ENCODE peak calls at places on chromosome 17, in six cellular contexts. L is GM12878, D is GM23338, S is K562, H is HepG2, P is H1. J is an unnamed sample.

GRCh38 chr17:10062757-10063385 is 135.5 kb downstream of the GAS7 start:
- DNase-seq in L (no peak), D (no peak), S (no peak), H (no peak), P (no peak), J (no peak)

GRCh38 chr17:79965806-79966205 is 69.9 kb downstream of the TBC1D16 start:
- DNase-seq in L (no peak), D (no peak), S (no peak), H (no peak), P (no peak), J (no peak)

GRCh38 chr17:15981208-15981607 is 18.3 kb downstream of the ZSWIM7 start:
- DNase-seq in L (peak), D (no peak), S (no peak), H (no peak), P (no peak), J (no peak)

GRCh38 chr17:79845601-79845949 is 6.3 kb upstream of the CBX4 start:
- DNase-seq in L (no peak), D (no peak), S (peak), H (peak), P (no peak), J (no peak)

GRCh38 chr17:1939979-1940809 is 84.9 kb downstream of the RTN4RL1 start:
- DNase-seq in L (no peak), D (no peak), S (no peak), H (no peak), P (no peak), J (no peak)

GRCh38 chr17:73750975-73751374 is 106.7 kb upstream of the SDK2 start:
- DNase-seq in L (no peak), D (no peak), S (no peak), H (peak), P (no peak), J (no peak)

GRCh38 chr17:2023692-2024571 is 1.2 kb downstream of the RTN4RL1 start:
- DNase-seq in L (no peak), D (peak), S (peak), H (no peak), P (peak), J (peak)

GRCh38 chr17:17568772-17569195 is 22.7 kb downstream of the PEMT start:
- DNase-seq in L (no peak), D (peak), S (peak), H (peak), P (peak), J (peak)

GRCh38 chr17:27644586-27644985 is 13.6 kb downstream of the LGALS9 start:
- DNase-seq in L (no peak), D (no peak), S (no peak), H (no peak), P (no peak), J (no peak)

GRCh38 chr17:64707077-64707591 is 45.0 kb upstream of the SMURF2 start:
- DNase-seq in L (no peak), D (peak), S (no peak), H (peak), P (no peak), J (peak)

GRCh38 chr17:17156107-17156506 is 50.0 kb downstream of the PLD6 start:
- DNase-seq in L (no peak), D (no peak), S (no peak), H (no peak), P (no peak), J (no peak)

GRCh38 chr17:78971764-78972506 is 7.8 kb downstream of the LGALS3BP start:
- DNase-seq in L (no peak), D (no peak), S (no peak), H (no peak), P (no peak), J (no peak)

GRCh38 chr17:38730526-38731379 is 612 bp downstream of the CISD3 start:
- DNase-seq in L (no peak), D (peak), S (peak), H (peak), P (peak), J (peak)

GRCh38 chr17:32486701-32487459 is at the start of gene CDK5R1:
- DNase-seq in L (no peak), D (peak), S (peak), H (peak), P (peak), J (peak)

GRCh38 chr17:46057366-46057765 is 58.3 kb downstream of the STH start:
- DNase-seq in L (no peak), D (no peak), S (no peak), H (no peak), P (no peak), J (no peak)

GRCh38 chr17:72950236-72950931 is 142.1 kb downstream of the SLC39A11 start:
- DNase-seq in L (no peak), D (no peak), S (no peak), H (no peak), P (no peak), J (no peak)

GRCh38 chr17:41666336-41666680 is 22.4 kb upstream of the EIF1 start:
- DNase-seq in L (peak), D (peak), S (peak), H (no peak), P (no peak), J (no peak)

GRCh38 chr17:49784636-49785035 is 3.8 kb upstream of the KAT7 start:
- DNase-seq in L (no peak), D (no peak), S (no peak), H (no peak), P (no peak), J (no peak)

GRCh38 chr17:55793272-55793671 is 42.4 kb downstream of the PCTP start:
- DNase-seq in L (no peak), D (no peak), S (no peak), H (no peak), P (no peak), J (no peak)

GRCh38 chr17:7651959-7652658 is 1.4 kb downstream of the ATP1B2 start:
- DNase-seq in L (no peak), D (peak), S (no peak), H (no peak), P (no peak), J (no peak)

GRCh38 chr17:7652659-7653343 is 2.1 kb downstream of the ATP1B2 start:
- DNase-seq in L (no peak), D (no peak), S (no peak), H (no peak), P (no peak), J (no peak)

GRCh38 chr17:7655541-7655840 is 4.8 kb downstream of the ATP1B2 start:
- DNase-seq in L (no peak), D (no peak), S (no peak), H (no peak), P (no peak), J (no peak)

GRCh38 chr17:7654832-7655540 is 4.3 kb downstream of the ATP1B2 start:
- DNase-seq in L (no peak), D (no peak), S (no peak), H (no peak), P (no peak), J (no peak)

GRCh38 chr17:7656958-7657715 is 6.4 kb downstream of the ATP1B2 start:
- DNase-seq in L (no peak), D (peak), S (no peak), H (no peak), P (peak), J (peak)
- TF ChIP-seq CREB1 in L (no peak), D (no peak), S (no peak), H (no peak), P (no peak), J (no peak)

GRCh38 chr17:8965394-8966168 is at the start of gene PIK3R5:
- DNase-seq in L (no peak), D (peak), S (peak), H (no peak), P (peak), J (peak)
- TF ChIP-seq CTCF in L (no peak), D (no peak), S (no peak), H (no peak), P (peak), J (no peak)

GRCh38 chr17:42879596-42879985 is 21.0 kb upstream of the G6PC1 start:
- DNase-seq in L (no peak), D (no peak), S (no peak), H (no peak), P (no peak), J (no peak)

GRCh38 chr17:42878924-42879595 is 21.5 kb upstream of the G6PC1 start:
- DNase-seq in L (no peak), D (no peak), S (no peak), H (no peak), P (no peak), J (no peak)

GRCh38 chr17:42880776-42881175 is 19.8 kb upstream of the G6PC1 start:
- DNase-seq in L (no peak), D (no peak), S (no peak), H (no peak), P (no peak), J (no peak)

GRCh38 chr17:42877037-42877436 is 23.6 kb upstream of the G6PC1 start:
- DNase-seq in L (no peak), D (no peak), S (no peak), H (no peak), P (no peak), J (no peak)

GRCh38 chr17:42878123-42878880 is 22.3 kb upstream of the G6PC1 start:
- DNase-seq in L (no peak), D (peak), S (no peak), H (peak), P (peak), J (peak)
- TF ChIP-seq CREB1 in L (no peak), D (no peak), S (no peak), H (no peak), P (no peak), J (no peak)

DNA sequence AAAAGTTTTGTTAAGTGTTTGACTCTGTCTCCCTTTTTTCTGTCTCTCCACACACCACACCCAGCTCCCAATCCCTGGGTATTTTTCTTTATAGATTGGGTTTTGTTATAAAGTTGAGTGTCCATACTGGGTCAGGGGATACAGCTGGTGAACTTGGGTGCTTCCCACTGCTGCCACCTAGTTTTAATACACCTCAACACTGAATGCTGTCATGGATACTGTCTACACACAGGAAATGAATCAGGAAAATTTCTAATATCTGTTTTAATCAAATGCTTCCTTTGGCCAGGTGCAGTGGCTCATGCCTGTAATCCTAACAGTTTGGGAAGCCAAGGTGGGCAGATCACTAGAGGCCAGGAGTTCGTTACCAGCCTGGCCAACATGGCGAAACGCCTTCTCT is 5.3 kb upstream of the TAOK1 start:
- DNase-seq in L (no peak), D (no peak), S (no peak), H (no peak), P (no peak), J (no peak)
- TF ChIP-seq CTCF in L (no peak), D (peak), S (no peak), H (no peak), P (no peak), J (no peak)

GRCh38 chr17:60137731-60138130 is 12.0 kb upstream of the CA4 start:
- DNase-seq in L (no peak), D (no peak), S (no peak), H (no peak), P (peak), J (no peak)

GRCh38 chr17:60130466-60130865 is 19.3 kb upstream of the CA4 start:
- DNase-seq in L (no peak), D (no peak), S (no peak), H (no peak), P (no peak), J (no peak)

GRCh38 chr17:60135951-60136666 is 13.7 kb upstream of the CA4 start:
- DNase-seq in L (no peak), D (peak), S (no peak), H (no peak), P (peak), J (no peak)

GRCh38 chr17:60135160-60135950 is 14.4 kb upstream of the CA4 start:
- DNase-seq in L (peak), D (peak), S (peak), H (peak), P (peak), J (peak)

GRCh38 chr17:60134396-60135159 is 15.2 kb upstream of the CA4 start:
- DNase-seq in L (no peak), D (no peak), S (peak), H (no peak), P (peak), J (no peak)
- TF ChIP-seq CREB1 in L (no peak), D (no peak), S (no peak), H (no peak), P (no peak), J (no peak)

GRCh38 chr17:40542562-40543411 is 22.5 kb downstream of the CCR7 start:
- DNase-seq in L (no peak), D (no peak), S (no peak), H (peak), P (no peak), J (peak)

GRCh38 chr17:40539711-40540411 is 25.4 kb downstream of the CCR7 start:
- DNase-seq in L (no peak), D (no peak), S (no peak), H (no peak), P (no peak), J (no peak)

GRCh38 chr17:40541060-40541872 is 24.0 kb downstream of the CCR7 start:
- DNase-seq in L (no peak), D (no peak), S (peak), H (peak), P (no peak), J (no peak)

GRCh38 chr17:40540448-40540847 is 24.8 kb downstream of the CCR7 start:
- DNase-seq in L (no peak), D (no peak), S (no peak), H (no peak), P (no peak), J (no peak)

DNA sequence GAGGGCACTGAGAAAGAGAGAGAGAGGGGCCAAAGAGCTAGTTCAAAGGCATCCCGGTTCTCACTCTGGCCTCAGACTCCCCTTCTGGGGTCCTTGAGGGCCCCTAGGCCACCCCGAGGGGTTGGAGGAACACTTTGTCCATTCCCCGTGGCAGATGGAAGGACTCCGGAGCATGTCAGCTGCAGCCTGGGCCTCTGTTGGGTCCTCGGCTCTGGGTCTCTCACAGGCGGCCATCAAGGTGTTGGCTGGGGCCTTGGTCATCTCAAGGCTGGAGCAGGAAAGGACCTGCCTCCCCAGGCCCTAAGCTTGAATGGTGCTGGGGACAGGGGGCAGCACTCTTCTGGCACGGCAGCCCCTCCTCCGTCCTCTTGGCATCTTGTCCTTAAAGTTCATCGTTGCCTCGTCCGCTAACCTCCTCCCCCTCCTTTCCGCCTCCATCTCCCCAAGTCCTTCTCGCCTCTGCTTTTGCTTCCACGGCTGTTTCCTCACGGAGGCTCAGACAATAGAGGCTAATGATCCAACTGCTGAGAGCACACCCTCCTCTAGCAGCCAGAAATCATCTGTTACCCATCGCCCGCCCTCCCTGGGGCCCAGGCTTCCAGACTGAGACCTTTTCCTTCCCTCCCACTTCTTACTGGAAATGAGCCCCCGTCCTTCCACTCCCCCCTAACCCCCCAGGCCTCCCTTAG is 23.3 kb downstream of the CCR7 start:
- DNase-seq in L (no peak), D (no peak), S (no peak), H (no peak), P (no peak), J (no peak)
- TF ChIP-seq CTCF in L (no peak), D (peak), S (no peak), H (no peak), P (no peak), J (no peak)

DNA sequence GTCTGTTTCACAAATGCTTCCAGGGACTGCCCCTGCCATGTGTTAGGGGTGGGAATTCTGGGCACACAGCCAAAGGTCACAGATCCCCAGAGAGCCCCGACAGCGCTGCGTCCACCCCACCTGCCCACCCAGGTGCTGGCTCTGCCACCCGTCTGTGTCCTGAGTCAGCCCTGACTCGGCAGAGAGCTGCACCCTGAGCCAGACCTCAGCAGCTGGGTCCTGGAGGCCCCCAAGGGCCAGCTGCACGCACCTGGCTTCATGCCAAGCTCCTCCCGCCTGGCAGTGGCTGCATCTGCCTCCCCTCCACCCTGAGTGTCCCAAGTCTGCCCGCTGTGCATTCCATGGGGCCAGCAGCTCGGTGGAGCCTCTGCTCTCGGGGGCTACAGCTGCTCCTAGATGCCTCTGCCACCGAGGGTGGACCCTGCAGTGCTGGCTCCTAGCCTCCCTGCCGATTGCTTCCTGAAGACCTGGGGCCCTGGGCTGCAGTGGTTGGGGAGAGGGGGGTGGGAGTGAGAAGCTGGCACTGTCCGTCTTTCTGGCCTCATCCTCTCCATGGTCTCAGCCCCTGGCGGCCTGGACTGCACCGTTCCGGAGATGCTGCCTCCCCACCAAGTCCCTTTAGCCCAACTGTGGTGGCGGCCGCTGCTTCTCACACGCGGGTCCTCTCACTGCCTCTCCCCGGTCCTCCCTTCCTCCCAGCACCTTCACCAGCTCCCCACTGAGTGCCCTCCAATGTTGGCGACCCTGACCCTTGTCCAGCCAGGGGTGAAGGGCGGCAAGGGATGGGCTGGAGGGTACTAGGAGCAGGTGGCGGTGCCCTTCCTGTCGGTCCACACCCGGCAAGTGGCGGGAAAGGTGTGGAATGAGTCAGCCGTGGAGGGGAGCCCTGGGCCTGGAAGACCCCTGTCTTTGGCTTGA is 3.0 kb downstream of the SECTM1 start:
- DNase-seq in L (no peak), D (no peak), S (no peak), H (peak), P (no peak), J (no peak)
- TF ChIP-seq CREB1 in L (no peak), D (no peak), S (no peak), H (no peak), P (no peak), J (no peak)

DNA sequence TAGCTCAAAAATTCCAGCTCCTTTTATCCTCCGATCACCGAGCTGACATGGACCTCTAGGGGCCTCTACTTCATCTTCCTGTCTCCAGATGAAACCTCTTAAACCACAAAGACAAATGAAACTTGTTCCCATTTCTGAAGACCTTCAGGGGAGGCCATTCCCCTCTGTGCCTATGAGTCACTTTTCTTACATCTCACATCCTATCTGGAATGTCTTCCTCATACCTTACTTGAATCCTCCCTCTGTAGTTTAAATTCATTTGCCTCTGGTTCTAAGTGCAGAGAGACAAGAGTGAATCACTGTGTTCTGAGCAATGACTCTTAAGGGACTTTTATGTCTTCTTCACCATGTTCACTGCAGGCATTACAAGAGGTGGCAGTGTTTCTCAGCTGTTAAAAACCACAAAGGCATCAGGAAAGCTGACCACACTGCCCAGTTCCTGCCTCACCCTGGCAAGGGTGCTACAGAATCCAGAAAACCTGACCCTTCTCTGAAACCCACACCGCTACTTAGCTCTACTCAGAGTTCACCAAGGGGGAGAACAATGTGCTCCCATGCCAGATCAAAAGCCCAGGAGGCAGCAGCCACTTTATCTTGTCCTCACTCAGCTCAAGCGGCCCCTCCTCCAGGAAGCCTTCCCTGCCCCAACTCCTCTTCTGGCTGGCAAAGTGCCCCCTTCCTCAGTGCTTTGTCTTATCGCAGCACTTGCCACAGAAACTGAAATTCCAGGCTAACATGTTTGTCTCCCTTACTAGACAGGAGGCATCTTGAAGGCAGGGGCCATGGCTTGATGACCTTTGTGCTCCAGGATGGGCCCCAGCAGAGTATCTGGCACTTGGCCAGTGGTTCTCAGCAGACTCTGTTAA is 6.4 kb downstream of the CUEDC1 start:
- DNase-seq in L (no peak), D (peak), S (peak), H (no peak), P (no peak), J (no peak)
- TF ChIP-seq CTCF in L (no peak), D (no peak), S (no peak), H (no peak), P (no peak), J (no peak)

GRCh38 chr17:62653002-62653830 is 25.7 kb downstream of the MRC2 start:
- DNase-seq in L (peak), D (peak), S (peak), H (no peak), P (peak), J (peak)
- TF ChIP-seq CREB1 in L (peak), D (no peak), S (no peak), H (no peak), P (peak), J (no peak)

J was measured in WTC11.